ENCODE peak calls at places on chromosome 10, in ten cellular contexts. One of them, this sample, is unnamed.
A peak's percentile ranks its signal among the peaks of the same experiment; 100 is the strongest.

GRCh38 chr10:84135836-84136235 is 3.5 kb upstream of the GHITM start:
- DNase-seq in SK-N-SH: no peak
- DNase-seq in K562: no peak
- DNase-seq in HL-60: no peak
- DNase-seq in esophagus muscularis mucosa: no peak
- DNase-seq in GM23338: no peak
- DNase-seq in sigmoid colon: no peak
- DNase-seq in transverse colon: no peak
- DNase-seq in spleen: no peak
- DNase-seq in HCT116: no peak
- DNase-seq in this sample: no peak

GRCh38 chr10:49187950-49188761 is at the start of gene TMEM273:
- DNase-seq in SK-N-SH: no peak
- DNase-seq in K562: peak; percentile 53
- DNase-seq in HL-60: peak; percentile 86
- DNase-seq in esophagus muscularis mucosa: peak; percentile 93
- DNase-seq in GM23338: no peak
- DNase-seq in sigmoid colon: peak; percentile 85
- DNase-seq in transverse colon: peak; percentile 68
- DNase-seq in spleen: peak; percentile 94
- DNase-seq in HCT116: no peak
- DNase-seq in this sample: no peak

GRCh38 chr10:121956111-121957061 is 18.6 kb downstream of the NSMCE4A start:
- DNase-seq in SK-N-SH: no peak
- DNase-seq in K562: no peak
- DNase-seq in HL-60: no peak
- DNase-seq in esophagus muscularis mucosa: no peak
- DNase-seq in GM23338: no peak
- DNase-seq in sigmoid colon: no peak
- DNase-seq in transverse colon: no peak
- DNase-seq in spleen: no peak
- DNase-seq in HCT116: no peak
- DNase-seq in this sample: no peak

GRCh38 chr10:106435081-106435480 is 729.4 kb downstream of the SORCS1 start:
- DNase-seq in SK-N-SH: no peak
- DNase-seq in K562: no peak
- DNase-seq in HL-60: no peak
- DNase-seq in esophagus muscularis mucosa: no peak
- DNase-seq in GM23338: no peak
- DNase-seq in sigmoid colon: no peak
- DNase-seq in transverse colon: no peak
- DNase-seq in spleen: no peak
- DNase-seq in HCT116: no peak
- DNase-seq in this sample: no peak

GRCh38 chr10:100696477-100696901 is 48.9 kb upstream of the PAX2 start:
- DNase-seq in SK-N-SH: no peak
- DNase-seq in K562: no peak
- DNase-seq in HL-60: no peak
- DNase-seq in esophagus muscularis mucosa: no peak
- DNase-seq in GM23338: no peak
- DNase-seq in sigmoid colon: no peak
- DNase-seq in transverse colon: no peak
- DNase-seq in spleen: no peak
- DNase-seq in HCT116: no peak
- DNase-seq in this sample: no peak

GRCh38 chr10:89490589-89491335 is 44.6 kb downstream of the SLC16A12 start:
- DNase-seq in SK-N-SH: no peak
- DNase-seq in K562: no peak
- DNase-seq in HL-60: no peak
- DNase-seq in esophagus muscularis mucosa: no peak
- DNase-seq in GM23338: no peak
- DNase-seq in sigmoid colon: no peak
- DNase-seq in transverse colon: no peak
- DNase-seq in spleen: no peak
- DNase-seq in HCT116: no peak
- DNase-seq in this sample: no peak

GRCh38 chr10:80205478-80206276 is at the start of gene ANXA11:
- DNase-seq in SK-N-SH: peak; percentile 96
- DNase-seq in K562: peak; percentile 97
- DNase-seq in HL-60: peak; percentile 84
- DNase-seq in esophagus muscularis mucosa: no peak
- DNase-seq in GM23338: peak; percentile 87
- DNase-seq in sigmoid colon: peak; percentile 91
- DNase-seq in transverse colon: peak; percentile 92
- DNase-seq in spleen: peak; percentile 96
- DNase-seq in HCT116: peak; percentile 61
- DNase-seq in this sample: peak; percentile 84

GRCh38 chr10:947051-947450 is 15.5 kb upstream of the LARP4B start:
- DNase-seq in SK-N-SH: no peak
- DNase-seq in K562: no peak
- DNase-seq in HL-60: peak; percentile 62
- DNase-seq in esophagus muscularis mucosa: no peak
- DNase-seq in GM23338: no peak
- DNase-seq in sigmoid colon: no peak
- DNase-seq in transverse colon: no peak
- DNase-seq in spleen: no peak
- DNase-seq in HCT116: no peak
- DNase-seq in this sample: peak; percentile 39

GRCh38 chr10:129604333-129605032 is 137.4 kb downstream of the MGMT start:
- DNase-seq in SK-N-SH: no peak
- DNase-seq in K562: no peak
- DNase-seq in HL-60: no peak
- DNase-seq in esophagus muscularis mucosa: no peak
- DNase-seq in GM23338: no peak
- DNase-seq in sigmoid colon: no peak
- DNase-seq in transverse colon: no peak
- DNase-seq in spleen: no peak
- DNase-seq in HCT116: no peak
- DNase-seq in this sample: no peak

GRCh38 chr10:119541459-119542356 is 811 bp downstream of the RGS10 start:
- DNase-seq in SK-N-SH: no peak
- DNase-seq in K562: peak; percentile 26
- DNase-seq in HL-60: no peak
- DNase-seq in esophagus muscularis mucosa: no peak
- DNase-seq in GM23338: peak; percentile 49
- DNase-seq in sigmoid colon: peak; percentile 74
- DNase-seq in transverse colon: peak; percentile 28
- DNase-seq in spleen: peak; percentile 87
- DNase-seq in HCT116: no peak
- DNase-seq in this sample: no peak

GRCh38 chr10:119542357-119542989 is at the start of gene RGS10:
- DNase-seq in SK-N-SH: peak; percentile 65
- DNase-seq in K562: peak; percentile 86
- DNase-seq in HL-60: peak; percentile 86
- DNase-seq in esophagus muscularis mucosa: no peak
- DNase-seq in GM23338: peak; percentile 80
- DNase-seq in sigmoid colon: peak; percentile 94
- DNase-seq in transverse colon: peak; percentile 86
- DNase-seq in spleen: peak; percentile 94
- DNase-seq in HCT116: peak; percentile 56
- DNase-seq in this sample: peak; percentile 84

GRCh38 chr10:119545310-119545709 is 2.8 kb upstream of the RGS10 start:
- DNase-seq in SK-N-SH: no peak
- DNase-seq in K562: no peak
- DNase-seq in HL-60: no peak
- DNase-seq in esophagus muscularis mucosa: no peak
- DNase-seq in GM23338: no peak
- DNase-seq in sigmoid colon: no peak
- DNase-seq in transverse colon: no peak
- DNase-seq in spleen: no peak
- DNase-seq in HCT116: no peak
- DNase-seq in this sample: no peak

GRCh38 chr10:119543814-119544642 is 1.5 kb upstream of the RGS10 start:
- DNase-seq in SK-N-SH: no peak
- DNase-seq in K562: no peak
- DNase-seq in HL-60: no peak
- DNase-seq in esophagus muscularis mucosa: no peak
- DNase-seq in GM23338: peak; percentile 63
- DNase-seq in sigmoid colon: peak; percentile 77
- DNase-seq in transverse colon: no peak
- DNase-seq in spleen: no peak
- DNase-seq in HCT116: no peak
- DNase-seq in this sample: no peak

GRCh38 chr10:119542990-119543813 is 683 bp upstream of the RGS10 start:
- DNase-seq in SK-N-SH: peak; percentile 82
- DNase-seq in K562: peak; percentile 75
- DNase-seq in HL-60: peak; percentile 74
- DNase-seq in esophagus muscularis mucosa: no peak
- DNase-seq in GM23338: peak; percentile 66
- DNase-seq in sigmoid colon: peak; percentile 82
- DNase-seq in transverse colon: peak; percentile 66
- DNase-seq in spleen: peak; percentile 89
- DNase-seq in HCT116: no peak
- DNase-seq in this sample: peak; percentile 43
- TF ChIP-seq CTCF in SK-N-SH: peak; percentile 75
- TF ChIP-seq CTCF in K562: peak; percentile 56
- TF ChIP-seq CTCF in HL-60: peak; percentile 29
- TF ChIP-seq CTCF in esophagus muscularis mucosa: peak; percentile 51
- TF ChIP-seq CTCF in GM23338: peak; percentile 17
- TF ChIP-seq CTCF in sigmoid colon: peak; percentile 48
- TF ChIP-seq CTCF in transverse colon: peak; percentile 45
- TF ChIP-seq CTCF in spleen: peak; percentile 54
- TF ChIP-seq CTCF in HCT116: peak; percentile 76
- TF ChIP-seq CTCF in this sample: peak; percentile 30

GRCh38 chr10:93496322-93497041 is at the start of gene CEP55:
- DNase-seq in SK-N-SH: peak; percentile 97
- DNase-seq in K562: peak; percentile 93
- DNase-seq in HL-60: peak; percentile 94
- DNase-seq in esophagus muscularis mucosa: peak; percentile 98
- DNase-seq in GM23338: peak; percentile 96
- DNase-seq in sigmoid colon: peak; percentile 96
- DNase-seq in transverse colon: peak; percentile 97
- DNase-seq in spleen: peak; percentile 99
- DNase-seq in HCT116: peak; percentile 84
- DNase-seq in this sample: peak; percentile 94
- TF ChIP-seq POLR2AphosphoS5 in SK-N-SH: peak; percentile 85
- TF ChIP-seq POLR2AphosphoS5 in K562: peak; percentile 66
- TF ChIP-seq POLR2AphosphoS5 in HL-60: peak; percentile 40
- TF ChIP-seq POLR2AphosphoS5 in esophagus muscularis mucosa: peak; percentile 53
- TF ChIP-seq POLR2AphosphoS5 in GM23338: peak; percentile 89
- TF ChIP-seq POLR2AphosphoS5 in sigmoid colon: peak; percentile 44
- TF ChIP-seq POLR2AphosphoS5 in transverse colon: peak; percentile 52
- TF ChIP-seq POLR2AphosphoS5 in spleen: peak; percentile 62
- TF ChIP-seq POLR2AphosphoS5 in HCT116: peak; percentile 89
- TF ChIP-seq POLR2AphosphoS5 in this sample: peak; percentile 89

DNA sequence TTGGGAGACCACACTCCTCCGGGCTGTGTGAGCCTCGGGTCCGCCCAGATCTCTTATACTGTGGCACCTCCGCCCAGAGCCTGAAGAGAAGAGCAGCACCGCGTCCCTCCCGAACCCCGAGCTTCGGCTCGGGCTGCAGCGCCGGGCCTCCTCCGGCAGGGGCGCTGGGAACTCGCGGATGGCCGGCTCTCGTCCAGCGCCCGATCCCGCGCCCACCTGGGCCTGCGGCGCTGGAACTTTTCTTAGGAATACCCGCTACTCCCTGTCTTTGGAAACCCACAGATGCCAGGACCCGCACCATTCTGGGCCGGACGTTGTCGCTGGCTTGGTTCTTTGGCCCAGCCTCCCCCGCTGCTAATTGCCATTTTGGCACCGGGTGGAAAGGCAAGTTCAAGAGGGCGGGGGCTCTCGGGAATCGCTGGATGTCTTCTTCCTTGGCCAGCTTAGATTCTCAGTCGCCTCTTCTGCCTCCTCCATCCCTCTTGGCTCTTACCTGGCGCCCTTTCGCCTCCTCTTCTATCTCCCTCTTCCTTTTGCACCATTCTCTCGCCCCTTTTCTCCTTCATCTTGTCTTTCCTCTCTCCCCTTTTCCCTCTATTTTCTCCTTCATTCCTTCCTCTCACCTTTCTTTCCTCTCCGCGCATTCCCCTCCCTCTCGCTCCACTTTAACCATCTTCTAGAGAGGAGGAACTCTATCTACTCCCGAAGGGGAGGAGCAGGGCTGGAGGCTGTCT is 2.1 kb upstream of the SORCS3 start:
- DNase-seq in SK-N-SH: peak; percentile 86
- DNase-seq in K562: peak; percentile 33
- DNase-seq in HL-60: no peak
- DNase-seq in esophagus muscularis mucosa: peak; percentile 86
- DNase-seq in GM23338: peak; percentile 89
- DNase-seq in sigmoid colon: no peak
- DNase-seq in transverse colon: no peak
- DNase-seq in spleen: peak; percentile 61
- DNase-seq in HCT116: no peak
- DNase-seq in this sample: no peak
- TF ChIP-seq CTCF in SK-N-SH: peak; percentile 52
- TF ChIP-seq CTCF in K562: peak; percentile 47
- TF ChIP-seq CTCF in HL-60: no peak
- TF ChIP-seq CTCF in esophagus muscularis mucosa: peak; percentile 35
- TF ChIP-seq CTCF in GM23338: peak; percentile 64
- TF ChIP-seq CTCF in sigmoid colon: peak; percentile 20
- TF ChIP-seq CTCF in transverse colon: no peak
- TF ChIP-seq CTCF in spleen: peak; percentile 19
- TF ChIP-seq CTCF in HCT116: no peak
- TF ChIP-seq CTCF in this sample: no peak

GRCh38 chr10:69643779-69644657 is 14.0 kb downstream of the FAM241B start:
- DNase-seq in SK-N-SH: no peak
- DNase-seq in K562: no peak
- DNase-seq in HL-60: no peak
- DNase-seq in esophagus muscularis mucosa: no peak
- DNase-seq in GM23338: no peak
- DNase-seq in sigmoid colon: peak; percentile 39
- DNase-seq in transverse colon: no peak
- DNase-seq in spleen: no peak
- DNase-seq in HCT116: no peak
- DNase-seq in this sample: no peak

GRCh38 chr10:69646688-69647060 is 16.6 kb downstream of the FAM241B start:
- DNase-seq in SK-N-SH: no peak
- DNase-seq in K562: no peak
- DNase-seq in HL-60: no peak
- DNase-seq in esophagus muscularis mucosa: no peak
- DNase-seq in GM23338: no peak
- DNase-seq in sigmoid colon: no peak
- DNase-seq in transverse colon: no peak
- DNase-seq in spleen: no peak
- DNase-seq in HCT116: no peak
- DNase-seq in this sample: no peak

GRCh38 chr10:69645751-69646687 is 16.0 kb downstream of the FAM241B start:
- DNase-seq in SK-N-SH: peak; percentile 64
- DNase-seq in K562: no peak
- DNase-seq in HL-60: no peak
- DNase-seq in esophagus muscularis mucosa: no peak
- DNase-seq in GM23338: peak; percentile 41
- DNase-seq in sigmoid colon: peak; percentile 36
- DNase-seq in transverse colon: no peak
- DNase-seq in spleen: peak; percentile 46
- DNase-seq in HCT116: no peak
- DNase-seq in this sample: no peak

GRCh38 chr10:69644658-69645295 is 14.7 kb downstream of the FAM241B start:
- DNase-seq in SK-N-SH: peak; percentile 91
- DNase-seq in K562: peak; percentile 81
- DNase-seq in HL-60: peak; percentile 40
- DNase-seq in esophagus muscularis mucosa: no peak
- DNase-seq in GM23338: peak; percentile 83
- DNase-seq in sigmoid colon: peak; percentile 65
- DNase-seq in transverse colon: peak; percentile 62
- DNase-seq in spleen: peak; percentile 70
- DNase-seq in HCT116: peak; percentile 35
- DNase-seq in this sample: peak; percentile 45

DNA sequence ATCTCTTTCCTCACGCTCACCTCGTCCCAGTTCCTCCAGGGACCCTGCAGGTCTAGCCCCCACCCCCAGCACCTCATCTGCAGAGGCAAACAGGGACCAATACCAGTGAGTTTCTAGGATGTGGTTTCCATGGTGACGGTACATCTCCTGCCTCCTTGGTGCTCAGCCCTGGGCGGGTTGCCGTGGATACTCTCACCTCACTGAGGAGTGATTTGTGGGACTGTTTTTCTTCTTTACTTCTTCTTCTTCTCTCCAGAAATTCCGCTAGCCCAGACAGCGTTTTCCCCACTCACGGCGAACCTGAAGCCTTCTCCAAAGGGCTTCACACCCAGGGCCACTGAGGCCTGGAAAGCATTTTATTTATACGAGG is 15.2 kb downstream of the FAM241B start:
- DNase-seq in SK-N-SH: no peak
- DNase-seq in K562: no peak
- DNase-seq in HL-60: no peak
- DNase-seq in esophagus muscularis mucosa: no peak
- DNase-seq in GM23338: peak; percentile 43
- DNase-seq in sigmoid colon: peak; percentile 44
- DNase-seq in transverse colon: no peak
- DNase-seq in spleen: peak; percentile 44
- DNase-seq in HCT116: no peak
- DNase-seq in this sample: no peak
- TF ChIP-seq POLR2AphosphoS5 in SK-N-SH: no peak
- TF ChIP-seq POLR2AphosphoS5 in K562: no peak
- TF ChIP-seq POLR2AphosphoS5 in HL-60: no peak
- TF ChIP-seq POLR2AphosphoS5 in esophagus muscularis mucosa: no peak
- TF ChIP-seq POLR2AphosphoS5 in GM23338: no peak
- TF ChIP-seq POLR2AphosphoS5 in sigmoid colon: no peak
- TF ChIP-seq POLR2AphosphoS5 in transverse colon: no peak
- TF ChIP-seq POLR2AphosphoS5 in spleen: no peak
- TF ChIP-seq POLR2AphosphoS5 in HCT116: no peak
- TF ChIP-seq POLR2AphosphoS5 in this sample: no peak

This sample was measured in prostate gland.